ENCODE peak calls at places on chromosome 3, in six cellular contexts. J is adipocyte, D is NCI-H1105 treated with DMSO at 0.1 percent for 48 hours, I is LoVo, A is left ventricle myocardium superior, N is NCI-H2107. O is an unnamed sample.

GRCh38 chr3:16994842-16995535 is 110.2 kb downstream of the PLCL2 start:
- DNase-seq in A (no peak), D (no peak), N (no peak), I (no peak), J (peak; percentile 8), O (no peak)

GRCh38 chr3:128879991-128880390 is 571 bp downstream of the ACAD9 start:
- DNase-seq in J (no peak), I (no peak), N (no peak), D (no peak), A (no peak), O (no peak)

GRCh38 chr3:30350901-30351300 is 255.5 kb upstream of the TGFBR2 start:
- DNase-seq in D (no peak), I (no peak), J (no peak), N (no peak), A (no peak), O (no peak)

GRCh38 chr3:160196511-160197104 is 28.6 kb upstream of the C3orf80 start:
- DNase-seq in I (no peak), J (no peak), A (peak; percentile 53), N (no peak), D (no peak), O (no peak)

GRCh38 chr3:185297867-185298266 is 44.0 kb upstream of the EHHADH start:
- DNase-seq in I (no peak), A (no peak), N (no peak), J (no peak), D (no peak), O (no peak)

GRCh38 chr3:125087768-125088391 is 32.1 kb upstream of the HEG1 start:
- DNase-seq in J (peak; percentile 36), N (no peak), D (no peak), I (no peak), A (no peak), O (peak; percentile 41)

GRCh38 chr3:171380711-171381435 is 79.3 kb downstream of the TNIK start:
- DNase-seq in A (no peak), D (no peak), J (no peak), I (no peak), N (no peak), O (no peak)

GRCh38 chr3:195613468-195614069 is 29.8 kb upstream of the APOD start:
- DNase-seq in D (no peak), N (no peak), I (no peak), A (no peak), J (peak; percentile 56), O (no peak)

GRCh38 chr3:126620743-126621142 is 34.2 kb downstream of the TXNRD3 start:
- DNase-seq in N (no peak), A (no peak), J (peak; percentile 49), D (no peak), I (no peak), O (no peak)

GRCh38 chr3:188319569-188319968 is 165.6 kb downstream of the LPP start:
- DNase-seq in D (peak; percentile 12), J (peak; percentile 22), A (no peak), N (no peak), I (no peak), O (no peak)

GRCh38 chr3:186473166-186473565 is 71.0 kb downstream of the CRYGS start:
- DNase-seq in A (no peak), I (no peak), D (no peak), N (no peak), J (no peak), O (no peak)

GRCh38 chr3:126146034-126146433 is 34.4 kb downstream of the ALDH1L1 start:
- DNase-seq in A (no peak), D (no peak), N (no peak), J (no peak), I (no peak), O (no peak)

GRCh38 chr3:125024817-125025216 is 31.0 kb downstream of the HEG1 start:
- DNase-seq in A (peak; percentile 72), I (no peak), N (no peak), J (peak; percentile 31), D (no peak), O (no peak)

GRCh38 chr3:50617911-50618481 is 1.0 kb downstream of the MAPKAPK3 start:
- DNase-seq in N (no peak), I (no peak), D (no peak), A (peak; percentile 84), J (no peak), O (no peak)

GRCh38 chr3:45593708-45594601 is 596 bp upstream of the LIMD1 start:
- DNase-seq in A (peak; percentile 90), D (peak; percentile 27), I (peak; percentile 82), J (peak; percentile 88), N (no peak), O (peak; percentile 69)